ENCODE peak calls at places on chromosomes 12 and 14, in nine cellular contexts. One of them, this sample, is unnamed.

GRCh38 chr12:3988519-3989217 is 115.5 kb upstream of the PARP11 start:
- DNase-seq in cardiac fibroblast: no peak
- DNase-seq in lower lobe of right lung: no peak
- DNase-seq in Panc1: no peak
- DNase-seq in GM12864: peak; percentile 35
- DNase-seq in retinal pigment epithelial cell: no peak
- DNase-seq in right atrium auricular region: no peak
- DNase-seq in breast epithelium: no peak
- DNase-seq in uterus: no peak
- DNase-seq in this sample: no peak

GRCh38 chr12:8991371-8992085 is 2.2 kb downstream of the KLRG1 start:
- DNase-seq in cardiac fibroblast: no peak
- DNase-seq in lower lobe of right lung: no peak
- DNase-seq in Panc1: no peak
- DNase-seq in GM12864: no peak
- DNase-seq in retinal pigment epithelial cell: no peak
- DNase-seq in right atrium auricular region: no peak
- DNase-seq in breast epithelium: no peak
- DNase-seq in uterus: no peak
- DNase-seq in this sample: no peak

GRCh38 chr12:52079576-52080402 is at the start of gene SMIM41:
- DNase-seq in cardiac fibroblast: no peak
- DNase-seq in lower lobe of right lung: peak; percentile 43
- DNase-seq in Panc1: no peak
- DNase-seq in GM12864: no peak
- DNase-seq in retinal pigment epithelial cell: no peak
- DNase-seq in right atrium auricular region: no peak
- DNase-seq in breast epithelium: no peak
- DNase-seq in uterus: no peak
- DNase-seq in this sample: no peak

GRCh38 chr12:11584213-11584855 is 65.1 kb upstream of the ETV6 start:
- DNase-seq in cardiac fibroblast: no peak
- DNase-seq in lower lobe of right lung: no peak
- DNase-seq in Panc1: no peak
- DNase-seq in GM12864: no peak
- DNase-seq in retinal pigment epithelial cell: no peak
- DNase-seq in right atrium auricular region: no peak
- DNase-seq in breast epithelium: no peak
- DNase-seq in uterus: no peak
- DNase-seq in this sample: no peak

GRCh38 chr14:78170203-78170602 is at the start of gene NRXN3:
- DNase-seq in cardiac fibroblast: no peak
- DNase-seq in lower lobe of right lung: no peak
- DNase-seq in Panc1: no peak
- DNase-seq in GM12864: no peak
- DNase-seq in retinal pigment epithelial cell: no peak
- DNase-seq in right atrium auricular region: no peak
- DNase-seq in breast epithelium: no peak
- DNase-seq in uterus: no peak
- DNase-seq in this sample: no peak

GRCh38 chr14:74486164-74486563 is 6.9 kb downstream of the NPC2 start:
- DNase-seq in cardiac fibroblast: no peak
- DNase-seq in lower lobe of right lung: no peak
- DNase-seq in Panc1: no peak
- DNase-seq in GM12864: no peak
- DNase-seq in retinal pigment epithelial cell: no peak
- DNase-seq in right atrium auricular region: no peak
- DNase-seq in breast epithelium: no peak
- DNase-seq in uterus: no peak
- DNase-seq in this sample: no peak

GRCh38 chr14:74519316-74520074 is 25.9 kb downstream of the ISCA2 start:
- DNase-seq in cardiac fibroblast: no peak
- DNase-seq in lower lobe of right lung: peak; percentile 26
- DNase-seq in Panc1: no peak
- DNase-seq in GM12864: no peak
- DNase-seq in retinal pigment epithelial cell: no peak
- DNase-seq in right atrium auricular region: no peak
- DNase-seq in breast epithelium: no peak
- DNase-seq in uterus: no peak
- DNase-seq in this sample: no peak

GRCh38 chr12:118749656-118750055 is 231.7 kb upstream of the SRRM4 start:
- DNase-seq in cardiac fibroblast: no peak
- DNase-seq in lower lobe of right lung: no peak
- DNase-seq in Panc1: no peak
- DNase-seq in GM12864: no peak
- DNase-seq in retinal pigment epithelial cell: no peak
- DNase-seq in right atrium auricular region: no peak
- DNase-seq in breast epithelium: no peak
- DNase-seq in uterus: no peak
- DNase-seq in this sample: no peak

GRCh38 chr14:25111061-25111601 is 61.2 kb upstream of the STXBP6 start:
- DNase-seq in cardiac fibroblast: peak; percentile 89
- DNase-seq in lower lobe of right lung: no peak
- DNase-seq in Panc1: no peak
- DNase-seq in GM12864: no peak
- DNase-seq in retinal pigment epithelial cell: peak; percentile 90
- DNase-seq in right atrium auricular region: peak; percentile 77
- DNase-seq in breast epithelium: no peak
- DNase-seq in uterus: no peak
- DNase-seq in this sample: peak; percentile 92

GRCh38 chr14:71403673-71404072 is 496.4 kb downstream of the PCNX1 start:
- DNase-seq in cardiac fibroblast: peak; percentile 49
- DNase-seq in lower lobe of right lung: no peak
- DNase-seq in Panc1: no peak
- DNase-seq in GM12864: peak; percentile 61
- DNase-seq in retinal pigment epithelial cell: no peak
- DNase-seq in right atrium auricular region: no peak
- DNase-seq in breast epithelium: no peak
- DNase-seq in uterus: no peak
- DNase-seq in this sample: peak; percentile 13

GRCh38 chr12:121611306-121611705 is 15.0 kb upstream of the ORAI1 start:
- DNase-seq in cardiac fibroblast: no peak
- DNase-seq in lower lobe of right lung: no peak
- DNase-seq in Panc1: no peak
- DNase-seq in GM12864: no peak
- DNase-seq in retinal pigment epithelial cell: no peak
- DNase-seq in right atrium auricular region: no peak
- DNase-seq in breast epithelium: no peak
- DNase-seq in uterus: peak; percentile 24
- DNase-seq in this sample: no peak

GRCh38 chr14:105529506-105530445 is 3.4 kb downstream of the TMEM121 start:
- DNase-seq in cardiac fibroblast: no peak
- DNase-seq in lower lobe of right lung: peak; percentile 51
- DNase-seq in Panc1: no peak
- DNase-seq in GM12864: no peak
- DNase-seq in retinal pigment epithelial cell: no peak
- DNase-seq in right atrium auricular region: no peak
- DNase-seq in breast epithelium: no peak
- DNase-seq in uterus: no peak
- DNase-seq in this sample: no peak

GRCh38 chr12:123453165-123453564 is 4.8 kb upstream of the SNRNP35 start:
- DNase-seq in cardiac fibroblast: no peak
- DNase-seq in lower lobe of right lung: peak; percentile 30
- DNase-seq in Panc1: no peak
- DNase-seq in GM12864: no peak
- DNase-seq in retinal pigment epithelial cell: no peak
- DNase-seq in right atrium auricular region: no peak
- DNase-seq in breast epithelium: no peak
- DNase-seq in uterus: no peak
- DNase-seq in this sample: no peak

GRCh38 chr12:132724506-132725220 is 14.0 kb downstream of the PGAM5 start:
- DNase-seq in cardiac fibroblast: no peak
- DNase-seq in lower lobe of right lung: no peak
- DNase-seq in Panc1: no peak
- DNase-seq in GM12864: no peak
- DNase-seq in retinal pigment epithelial cell: no peak
- DNase-seq in right atrium auricular region: no peak
- DNase-seq in breast epithelium: no peak
- DNase-seq in uterus: no peak
- DNase-seq in this sample: no peak

GRCh38 chr14:73290279-73290678 is 53.0 kb downstream of the PAPLN start:
- DNase-seq in cardiac fibroblast: no peak
- DNase-seq in lower lobe of right lung: no peak
- DNase-seq in Panc1: no peak
- DNase-seq in GM12864: peak; percentile 47
- DNase-seq in retinal pigment epithelial cell: no peak
- DNase-seq in right atrium auricular region: no peak
- DNase-seq in breast epithelium: no peak
- DNase-seq in uterus: no peak
- DNase-seq in this sample: no peak

GRCh38 chr14:91230363-91231035 is 14.0 kb downstream of the GPR68 start:
- DNase-seq in cardiac fibroblast: peak; percentile 53
- DNase-seq in lower lobe of right lung: no peak
- DNase-seq in Panc1: no peak
- DNase-seq in GM12864: no peak
- DNase-seq in retinal pigment epithelial cell: no peak
- DNase-seq in right atrium auricular region: no peak
- DNase-seq in breast epithelium: no peak
- DNase-seq in uterus: no peak
- DNase-seq in this sample: no peak

GRCh38 chr14:69553221-69553620 is 21.4 kb downstream of the CCDC177 start:
- DNase-seq in cardiac fibroblast: peak; percentile 80
- DNase-seq in lower lobe of right lung: no peak
- DNase-seq in Panc1: no peak
- DNase-seq in GM12864: no peak
- DNase-seq in retinal pigment epithelial cell: no peak
- DNase-seq in right atrium auricular region: no peak
- DNase-seq in breast epithelium: no peak
- DNase-seq in uterus: no peak
- DNase-seq in this sample: no peak

GRCh38 chr14:98144964-98145363 is 1127.0 kb downstream of the BCL11B start:
- DNase-seq in cardiac fibroblast: no peak
- DNase-seq in lower lobe of right lung: no peak
- DNase-seq in Panc1: no peak
- DNase-seq in GM12864: no peak
- DNase-seq in retinal pigment epithelial cell: no peak
- DNase-seq in right atrium auricular region: no peak
- DNase-seq in breast epithelium: no peak
- DNase-seq in uterus: no peak
- DNase-seq in this sample: no peak

GRCh38 chr12:57763881-57764661 is 2.8 kb downstream of the CYP27B1 start:
- DNase-seq in cardiac fibroblast: no peak
- DNase-seq in lower lobe of right lung: no peak
- DNase-seq in Panc1: no peak
- DNase-seq in GM12864: no peak
- DNase-seq in retinal pigment epithelial cell: no peak
- DNase-seq in right atrium auricular region: no peak
- DNase-seq in breast epithelium: no peak
- DNase-seq in uterus: no peak
- DNase-seq in this sample: no peak
- H3K4me3 ChIP-seq in cardiac fibroblast: no peak overlapping the region
- H3K4me3 ChIP-seq in lower lobe of right lung: no peak overlapping the region
- H3K4me3 ChIP-seq in Panc1: peak overlapping the region; percentile 57
- H3K4me3 ChIP-seq in GM12864: no peak overlapping the region
- H3K4me3 ChIP-seq in retinal pigment epithelial cell: no peak overlapping the region
- H3K4me3 ChIP-seq in right atrium auricular region: no peak overlapping the region
- H3K4me3 ChIP-seq in breast epithelium: no peak overlapping the region
- H3K4me3 ChIP-seq in uterus: no peak overlapping the region
- H3K4me3 ChIP-seq in this sample: no peak overlapping the region

DNA sequence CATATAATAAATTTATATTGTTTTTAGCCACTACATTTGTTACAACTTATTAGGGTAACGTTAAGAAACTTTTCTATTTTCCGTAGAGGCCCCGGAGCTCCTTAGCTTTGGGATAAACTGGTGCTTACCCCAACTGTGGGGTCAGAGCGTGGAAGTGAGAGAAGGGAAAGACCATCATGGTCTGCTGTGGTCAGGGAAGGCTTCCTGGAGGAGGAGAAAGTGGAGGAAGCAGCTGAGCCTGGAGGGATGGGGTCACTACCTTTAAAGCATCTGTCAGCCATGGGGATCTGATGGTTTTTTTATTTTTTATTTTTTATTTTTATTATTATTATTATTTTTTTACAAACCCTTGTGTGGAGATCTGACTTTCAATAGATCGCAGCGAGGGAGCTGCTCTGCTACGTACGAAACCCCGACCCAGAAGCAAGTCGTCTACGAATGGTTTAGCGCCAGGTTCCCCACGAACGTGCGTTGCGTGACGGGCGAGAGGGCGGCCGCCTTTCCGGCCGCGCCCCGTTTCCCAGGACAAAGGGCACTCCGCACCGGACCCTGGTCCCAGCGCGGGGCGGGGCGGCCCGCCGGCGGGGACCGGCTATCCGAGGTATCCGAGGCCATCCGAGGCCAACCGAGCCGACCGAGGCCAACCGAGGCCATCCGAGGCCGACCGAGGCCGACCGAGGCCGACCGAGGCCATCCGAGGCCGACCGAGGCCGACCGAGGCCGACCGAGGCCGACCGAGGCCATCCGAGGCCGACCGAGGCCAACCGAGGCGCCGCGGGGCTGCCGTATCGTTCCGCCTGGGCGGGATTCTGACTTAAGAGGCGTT is 1101.2 kb upstream of the TMEM132C start:
- DNase-seq in cardiac fibroblast: peak; percentile 84
- DNase-seq in lower lobe of right lung: peak; percentile 88
- DNase-seq in Panc1: no peak
- DNase-seq in GM12864: peak; percentile 35
- DNase-seq in retinal pigment epithelial cell: peak; percentile 54
- DNase-seq in right atrium auricular region: peak; percentile 84
- DNase-seq in breast epithelium: peak; percentile 74
- DNase-seq in uterus: peak; percentile 53
- DNase-seq in this sample: peak; percentile 49
- TF ChIP-seq CTCF in cardiac fibroblast: no peak
- TF ChIP-seq CTCF in lower lobe of right lung: no peak
- TF ChIP-seq CTCF in Panc1: no peak
- TF ChIP-seq CTCF in GM12864: no peak
- TF ChIP-seq CTCF in retinal pigment epithelial cell: no peak
- TF ChIP-seq CTCF in right atrium auricular region: no peak
- TF ChIP-seq CTCF in breast epithelium: no peak
- TF ChIP-seq CTCF in uterus: no peak
- TF ChIP-seq CTCF in this sample: no peak

GRCh38 chr12:27549231-27549800 is 25.3 kb downstream of the PPFIBP1 start:
- DNase-seq in cardiac fibroblast: peak; percentile 94
- DNase-seq in lower lobe of right lung: no peak
- DNase-seq in Panc1: no peak
- DNase-seq in GM12864: no peak
- DNase-seq in retinal pigment epithelial cell: no peak
- DNase-seq in right atrium auricular region: no peak
- DNase-seq in breast epithelium: no peak
- DNase-seq in uterus: no peak
- DNase-seq in this sample: peak; percentile 39
- H3K4me3 ChIP-seq in cardiac fibroblast: peak overlapping the region; percentile 28
- H3K4me3 ChIP-seq in lower lobe of right lung: peak overlapping the region; percentile 9
- H3K4me3 ChIP-seq in Panc1: peak overlapping the region; percentile 40
- H3K4me3 ChIP-seq in GM12864: no peak overlapping the region
- H3K4me3 ChIP-seq in retinal pigment epithelial cell: no peak overlapping the region
- H3K4me3 ChIP-seq in right atrium auricular region: no peak overlapping the region
- H3K4me3 ChIP-seq in breast epithelium: no peak overlapping the region
- H3K4me3 ChIP-seq in uterus: no peak overlapping the region
- H3K4me3 ChIP-seq in this sample: no peak overlapping the region

DNA sequence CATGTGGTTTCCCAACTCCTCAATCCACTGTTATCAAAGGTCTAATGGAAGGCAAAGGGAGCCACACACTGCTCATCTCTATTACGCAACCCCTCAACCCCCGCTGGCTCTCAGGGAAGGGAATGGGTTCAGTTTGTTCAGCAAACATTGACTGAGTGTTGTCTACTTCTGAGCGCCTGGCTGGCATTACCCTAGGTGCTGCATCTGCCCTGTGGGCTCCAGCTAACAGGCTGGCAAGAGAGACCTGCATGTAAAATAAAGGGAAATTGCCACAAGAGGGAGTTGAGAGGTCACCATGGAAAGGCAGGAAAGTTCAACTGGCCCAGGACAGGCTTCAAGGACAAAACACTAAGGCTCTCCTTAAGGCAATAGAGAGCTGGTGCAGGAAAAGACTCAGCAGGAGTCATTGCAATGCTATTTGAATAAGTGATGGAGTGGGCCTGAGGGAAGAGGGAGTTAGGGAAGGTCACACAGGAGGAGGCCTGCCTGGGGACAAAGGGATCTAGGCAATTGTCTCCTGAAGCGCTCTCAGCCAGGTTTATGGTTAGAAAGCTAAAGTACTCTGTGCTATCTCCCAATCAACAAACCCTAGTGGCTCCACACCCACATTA is 5.5 kb upstream of the ZNF740 start:
- DNase-seq in cardiac fibroblast: peak; percentile 31
- DNase-seq in lower lobe of right lung: no peak
- DNase-seq in Panc1: no peak
- DNase-seq in GM12864: no peak
- DNase-seq in retinal pigment epithelial cell: no peak
- DNase-seq in right atrium auricular region: no peak
- DNase-seq in breast epithelium: peak; percentile 54
- DNase-seq in uterus: no peak
- DNase-seq in this sample: no peak
- TF ChIP-seq CTCF in cardiac fibroblast: peak; percentile 21
- TF ChIP-seq CTCF in lower lobe of right lung: peak; percentile 34
- TF ChIP-seq CTCF in Panc1: peak; percentile 76
- TF ChIP-seq CTCF in GM12864: no peak
- TF ChIP-seq CTCF in retinal pigment epithelial cell: peak; percentile 24
- TF ChIP-seq CTCF in right atrium auricular region: no peak
- TF ChIP-seq CTCF in breast epithelium: no peak
- TF ChIP-seq CTCF in uterus: no peak
- TF ChIP-seq CTCF in this sample: peak; percentile 20